ENCODE peak calls at places on chromosomes 13 and 19, in four cellular contexts. J, G, Q and E are unnamed samples.

GRCh38 chr13:26025771-26026170 is 26.0 kb downstream of the SHISA2 start:
- DNase-seq in Q (no peak), G (no peak), J (no peak), E (no peak)

GRCh38 chr13:41966671-41967070 is 5.8 kb upstream of the VWA8 start:
- DNase-seq in Q (no peak), G (no peak), J (no peak), E (no peak)

GRCh38 chr13:29861694-29862110 is 11.3 kb upstream of the UBL3 start:
- DNase-seq in Q (peak; percentile 99), J (no peak), G (no peak), E (peak; percentile 85)

GRCh38 chr13:41222259-41222852 is 28.0 kb upstream of the KBTBD7 start:
- DNase-seq in G (no peak), J (peak; percentile 88), Q (no peak), E (peak; percentile 67)

GRCh38 chr19:31338069-31338767 is 11.0 kb downstream of the TSHZ3 start:
- DNase-seq in Q (no peak), G (no peak), J (peak; percentile 91), E (peak; percentile 66)

GRCh38 chr13:33441015-33441414 is 155.5 kb upstream of the STARD13 start:
- DNase-seq in Q (no peak), G (no peak), J (peak; percentile 64), E (no peak)

GRCh38 chr13:112697756-112698655 is 8.2 kb downstream of the ATP11A start:
- DNase-seq in G (no peak), Q (peak; percentile 25), J (peak; percentile 41), E (no peak)

GRCh38 chr13:44191504-44192171 is 182.0 kb upstream of the SERP2 start:
- DNase-seq in Q (peak; percentile 46), G (no peak), J (peak; percentile 70), E (peak; percentile 68)

GRCh38 chr13:100550433-100550832 is 38.2 kb downstream of the GGACT start:
- DNase-seq in G (no peak), J (peak; percentile 53), Q (peak; percentile 69), E (peak; percentile 53)

DNA sequence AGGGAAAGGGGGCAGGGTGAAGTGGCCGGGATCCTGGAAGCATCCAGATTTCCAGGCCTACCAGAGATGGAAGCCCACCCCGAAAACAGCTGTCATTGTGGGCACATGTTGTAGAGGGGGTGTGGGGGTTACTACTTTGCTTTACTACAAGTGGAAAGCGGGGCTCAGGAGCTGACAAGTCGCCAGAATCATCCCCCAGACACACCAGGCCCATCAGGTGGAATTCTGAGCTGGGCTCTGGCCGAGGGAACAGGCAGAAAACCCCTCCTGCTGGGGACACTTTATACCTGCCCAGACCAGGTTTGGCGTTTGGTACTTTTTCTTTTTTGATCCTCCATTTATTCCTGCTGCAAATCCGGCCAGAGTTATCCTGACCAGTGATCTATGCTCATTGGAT is 3.8 kb downstream of the CDX2 start:
- DNase-seq in Q (no peak), G (no peak), J (peak; percentile 71), E (no peak)
- H3K27me3 ChIP-seq in Q (peaks cover 73% of the 10 kb centered on the region), G (peaks cover 28% of the 10 kb centered on the region), J (peaks cover 100% of the 10 kb centered on the region), E (peaks cover 94% of the 10 kb centered on the region)

GRCh38 chr13:111156421-111156820 is 41.3 kb downstream of the ARHGEF7 start:
- DNase-seq in G (no peak), J (no peak), Q (no peak), E (no peak)

GRCh38 chr13:111153977-111154332 is 38.8 kb downstream of the ARHGEF7 start:
- DNase-seq in J (no peak), G (no peak), Q (no peak), E (peak; percentile 26)

GRCh38 chr13:111152836-111153235 is 37.7 kb downstream of the ARHGEF7 start:
- DNase-seq in Q (no peak), G (no peak), J (no peak), E (no peak)

GRCh38 chr13:111158136-111158805 is 43.2 kb downstream of the ARHGEF7 start:
- DNase-seq in J (no peak), G (no peak), Q (no peak), E (no peak)

GRCh38 chr13:111153279-111153976 is 38.3 kb downstream of the ARHGEF7 start:
- DNase-seq in J (peak; percentile 97), G (peak; percentile 64), Q (peak; percentile 47), E (peak; percentile 86)
- TF ChIP-seq CTCF in J (peak; percentile 57), G (peak; percentile 33), Q (peak; percentile 23), E (peak; percentile 20)

GRCh38 chr13:109680930-109681329 is 105.5 kb downstream of the IRS2 start:
- DNase-seq in G (no peak), Q (no peak), J (no peak), E (no peak)
- H3K27me3 ChIP-seq in G (no peaks in the 10 kb centered on the region), Q (peaks cover 5% of the 10 kb centered on the region), J (no peaks in the 10 kb centered on the region), E (no peaks in the 10 kb centered on the region)

GRCh38 chr13:22039961-22040360 is 369.1 kb downstream of the FGF9 start:
- DNase-seq in Q (no peak), G (no peak), J (no peak), E (no peak)
- TF ChIP-seq CTCF in Q (no peak), G (no peak), J (no peak), E (no peak)

DNA sequence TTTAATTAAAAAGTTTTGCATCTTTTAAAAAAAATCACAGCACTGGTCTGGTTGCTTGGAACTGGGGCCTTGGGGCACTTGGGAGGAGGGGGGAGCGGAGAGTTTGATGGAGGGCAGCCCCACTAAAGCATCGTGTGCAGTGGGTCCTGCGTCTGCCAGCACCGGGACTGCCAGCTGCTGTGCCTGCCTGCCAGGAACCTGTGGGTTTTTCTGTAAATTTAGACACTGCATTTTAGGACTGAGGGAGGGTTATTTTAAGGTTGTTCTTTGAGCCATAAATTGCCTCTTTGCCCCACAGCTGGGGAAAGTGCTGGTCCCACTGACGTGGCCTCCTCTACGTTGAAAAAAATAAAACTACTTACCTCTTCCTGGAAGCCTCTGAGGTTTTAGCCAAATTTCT is 2.9 kb downstream of the KLF2 start:
- DNase-seq in J (no peak), G (no peak), Q (no peak), E (no peak)
- H3K27me3 ChIP-seq in J (peaks cover 76% of the 10 kb centered on the region), G (no peaks in the 10 kb centered on the region), Q (no peaks in the 10 kb centered on the region), E (no peaks in the 10 kb centered on the region)